ENCODE peak calls at places on chromosomes 11 and 22, in nine cellular contexts. F is ovary, C is upper lobe of left lung, L is mesendoderm, X is keratinocyte, E is right atrium auricular region, U is psoas muscle, D is tibial artery, G is lower lobe of right lung. Q is an unnamed sample.
A peak's percentile ranks its signal among the peaks of the same experiment; 100 is the strongest.

GRCh38 chr11:124761301-124762021 is 629 bp downstream of the ESAM start:
- DNase-seq in E (no peak), U (no peak), X (no peak), G (no peak), L (no peak), C (no peak), F (no peak), D (no peak), Q (no peak)

GRCh38 chr22:44024288-44024908 is at the start of gene PARVB:
- DNase-seq in X (no peak), C (peak; percentile 91), L (no peak), U (peak; percentile 70), F (peak; percentile 29), E (no peak), G (peak; percentile 51), D (no peak), Q (no peak)

GRCh38 chr22:26404851-26405357 is 24.2 kb upstream of the ASPHD2 start:
- DNase-seq in F (no peak), U (no peak), G (no peak), E (no peak), C (no peak), X (no peak), L (peak; percentile 93), D (no peak), Q (no peak)

GRCh38 chr11:122678406-122678805 is 22.9 kb downstream of the UBASH3B start:
- DNase-seq in F (no peak), U (no peak), L (no peak), D (no peak), G (no peak), C (no peak), X (no peak), E (no peak), Q (no peak)

GRCh38 chr11:102928247-102928646 is 27.3 kb downstream of the MMP13 start:
- DNase-seq in E (no peak), U (no peak), C (no peak), F (no peak), L (no peak), G (no peak), X (no peak), D (no peak), Q (no peak)

GRCh38 chr11:111512296-111513239 is at the start of gene BTG4:
- DNase-seq in U (no peak), X (no peak), G (peak; percentile 45), L (peak; percentile 67), F (no peak), E (no peak), D (no peak), C (peak; percentile 81), Q (no peak)

GRCh38 chr11:120781486-120782120 is 242.3 kb upstream of the TBCEL start:
- DNase-seq in C (no peak), U (no peak), F (no peak), L (no peak), X (no peak), E (peak; percentile 46), G (no peak), D (no peak), Q (no peak)

GRCh38 chr22:38419864-38420172 is 35.2 kb downstream of the KCNJ4 start:
- DNase-seq in F (no peak), D (no peak), E (no peak), X (no peak), U (no peak), G (no peak), C (no peak), L (no peak), Q (no peak)

GRCh38 chr22:38835888-38836301 is 7.9 kb downstream of the NPTXR start:
- DNase-seq in X (no peak), F (no peak), U (peak; percentile 39), C (peak; percentile 71), G (no peak), E (no peak), L (no peak), D (no peak), Q (no peak)

DNA sequence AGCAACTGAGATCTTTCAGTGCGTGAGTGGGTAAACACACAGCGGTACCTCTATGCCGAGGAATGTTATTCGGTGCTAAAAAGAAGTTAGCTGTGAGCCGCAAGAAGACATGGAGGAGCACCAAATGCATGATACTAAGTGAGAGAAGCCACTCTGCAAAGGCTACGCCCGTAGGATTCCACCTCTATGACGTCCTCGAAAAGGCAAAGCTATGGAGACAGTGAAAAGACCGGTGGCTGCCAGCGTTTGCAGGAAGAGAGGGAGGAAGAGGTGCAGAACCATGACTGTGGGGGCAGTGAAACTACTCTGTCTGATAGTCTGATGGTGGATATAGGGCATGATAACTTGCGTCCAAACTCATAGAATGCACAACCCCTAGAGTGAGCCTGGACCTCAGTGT is 28.7 kb downstream of the IGF2 start:
- DNase-seq in C (no peak), D (no peak), X (no peak), L (no peak), U (peak; percentile 3), E (no peak), G (no peak), F (no peak), Q (no peak)
- H3K27me3 ChIP-seq in C (no peaks in the 10 kb centered on the region), D (no peaks in the 10 kb centered on the region), X (peaks cover 31% of the 10 kb centered on the region), L (no peaks in the 10 kb centered on the region), U (no peaks in the 10 kb centered on the region), E (no peaks in the 10 kb centered on the region), G (peaks cover 5% of the 10 kb centered on the region), F (no peaks in the 10 kb centered on the region), Q (peaks cover 3% of the 10 kb centered on the region)

DNA sequence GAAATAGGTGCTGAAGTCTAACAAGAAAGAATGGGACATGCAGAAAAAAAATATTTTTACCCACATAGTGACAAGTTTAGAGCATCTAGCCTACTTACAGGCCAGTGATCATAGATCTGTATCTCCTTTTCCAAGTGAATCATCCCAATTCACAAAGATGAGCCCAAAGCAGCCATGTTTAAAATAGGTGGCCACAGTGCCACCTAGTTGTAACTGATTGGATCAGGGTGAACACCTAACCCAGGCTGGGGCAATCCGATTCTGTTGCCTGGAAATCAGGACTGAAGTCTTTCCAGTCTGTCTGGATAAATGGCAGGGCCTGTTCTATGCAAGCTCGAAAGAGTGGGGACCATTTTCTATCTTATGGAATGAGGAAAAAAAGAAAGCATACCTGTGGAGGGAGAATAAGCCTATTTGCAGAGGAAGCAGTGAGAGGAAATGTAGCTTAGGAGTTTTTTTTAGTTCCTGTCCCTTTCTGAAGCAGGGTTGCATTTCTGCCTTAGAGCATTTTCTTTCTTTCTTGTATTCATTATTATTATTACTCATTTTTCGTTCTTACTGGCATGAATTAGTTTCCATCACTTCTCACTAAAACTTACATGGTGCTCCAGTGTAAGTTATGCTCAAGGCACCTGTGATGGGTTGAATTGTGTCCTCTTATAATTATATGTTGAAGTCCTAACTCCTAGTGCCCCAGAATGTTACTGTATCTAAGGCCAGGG is 113.2 kb upstream of the RAG2 start:
- DNase-seq in F (no peak), G (no peak), U (no peak), C (no peak), D (no peak), X (no peak), E (no peak), L (peak; percentile 48), Q (no peak)
- H3K27me3 ChIP-seq in F (no peaks in the 10 kb centered on the region), G (peaks cover 11% of the 10 kb centered on the region), U (no peaks in the 10 kb centered on the region), C (no peaks in the 10 kb centered on the region), D (no peaks in the 10 kb centered on the region), X (no peaks in the 10 kb centered on the region), E (no peaks in the 10 kb centered on the region), L (peaks cover 2% of the 10 kb centered on the region), Q (no peaks in the 10 kb centered on the region)

GRCh38 chr11:69009441-69010211 is 3.4 kb downstream of the MRGPRF start:
- DNase-seq in E (no peak), L (no peak), G (peak; percentile 35), C (peak; percentile 49), U (peak; percentile 48), D (no peak), X (no peak), F (peak; percentile 32), Q (no peak)
- H3K27me3 ChIP-seq in E (no peaks in the 10 kb centered on the region), L (no peaks in the 10 kb centered on the region), G (peaks cover 52% of the 10 kb centered on the region), C (peaks cover 20% of the 10 kb centered on the region), U (peaks cover 21% of the 10 kb centered on the region), D (no peaks in the 10 kb centered on the region), X (peaks cover 21% of the 10 kb centered on the region), F (no peaks in the 10 kb centered on the region), Q (no peaks in the 10 kb centered on the region)

DNA sequence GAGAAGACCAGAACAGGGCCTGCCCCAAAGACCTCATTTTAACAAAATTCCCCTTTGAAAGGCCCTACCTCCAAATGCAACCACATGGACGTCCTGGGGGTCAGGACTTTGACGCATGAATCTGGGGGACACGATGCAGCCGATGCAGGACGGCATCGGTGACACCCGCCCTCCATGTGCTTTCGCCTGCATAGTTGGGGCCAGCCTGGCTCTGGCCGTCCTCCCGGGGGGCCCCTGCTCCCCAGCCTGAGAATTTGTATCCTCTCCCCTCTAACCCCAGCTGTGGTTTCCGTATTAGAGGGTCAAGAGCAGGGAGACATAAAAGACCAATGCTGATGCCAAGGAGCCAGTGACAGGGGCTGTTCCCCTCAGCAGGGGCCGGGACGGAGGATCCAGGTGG is 18.4 kb upstream of the BRSK2 start:
- DNase-seq in G (no peak), L (no peak), X (no peak), E (no peak), U (no peak), F (no peak), D (no peak), C (no peak), Q (no peak)
- H3K27me3 ChIP-seq in G (peaks cover 9% of the 10 kb centered on the region), L (no peaks in the 10 kb centered on the region), X (no peaks in the 10 kb centered on the region), E (no peaks in the 10 kb centered on the region), U (peaks cover 7% of the 10 kb centered on the region), F (no peaks in the 10 kb centered on the region), D (no peaks in the 10 kb centered on the region), C (no peaks in the 10 kb centered on the region), Q (no peaks in the 10 kb centered on the region)

GRCh38 chr11:40054631-40055030 is 1404.8 kb downstream of the LRRC4C start:
- DNase-seq in G (no peak), D (no peak), C (no peak), F (no peak), U (no peak), X (no peak), E (no peak), L (no peak), Q (no peak)
- H3K27me3 ChIP-seq in G (no peaks in the 10 kb centered on the region), D (no peaks in the 10 kb centered on the region), C (no peaks in the 10 kb centered on the region), F (no peaks in the 10 kb centered on the region), U (no peaks in the 10 kb centered on the region), X (no peaks in the 10 kb centered on the region), E (no peaks in the 10 kb centered on the region), L (no peaks in the 10 kb centered on the region), Q (no peaks in the 10 kb centered on the region)

GRCh38 chr22:49614966-49615965 is 212.4 kb downstream of the BRD1 start:
- DNase-seq in L (no peak), X (no peak), G (peak; percentile 38), U (peak; percentile 38), C (peak; percentile 68), F (no peak), D (peak; percentile 12), E (no peak), Q (no peak)

GRCh38 chr22:49618689-49618953 is 209.1 kb downstream of the BRD1 start:
- DNase-seq in U (no peak), C (no peak), G (no peak), E (no peak), L (no peak), X (no peak), D (no peak), F (no peak), Q (no peak)

GRCh38 chr22:49616356-49617231 is 211.1 kb downstream of the BRD1 start:
- DNase-seq in D (peak; percentile 9), X (no peak), C (peak; percentile 65), E (no peak), G (peak; percentile 38), U (peak; percentile 43), F (no peak), L (no peak), Q (no peak)

GRCh38 chr22:49617866-49618688 is 209.6 kb downstream of the BRD1 start:
- DNase-seq in L (peak; percentile 9), E (no peak), D (no peak), C (peak; percentile 49), G (no peak), X (no peak), F (no peak), U (peak; percentile 22), Q (no peak)

GRCh38 chr22:49617264-49617663 is 210.4 kb downstream of the BRD1 start:
- DNase-seq in E (no peak), U (no peak), C (no peak), G (no peak), F (no peak), D (no peak), X (no peak), L (no peak), Q (no peak)
- H3K27me3 ChIP-seq in E (no peaks in the 10 kb centered on the region), U (peaks cover 4% of the 10 kb centered on the region), C (no peaks in the 10 kb centered on the region), G (no peaks in the 10 kb centered on the region), F (no peaks in the 10 kb centered on the region), D (no peaks in the 10 kb centered on the region), X (no peaks in the 10 kb centered on the region), L (no peaks in the 10 kb centered on the region), Q (no peaks in the 10 kb centered on the region)